ENCODE peak calls at places on chromosomes 13 and 19, in six cellular contexts. One of them, this sample, is unnamed.

GRCh38 chr19:41746593-41747227 is 8.6 kb upstream of the CEACAM6 start:
- DNase-seq in mesendoderm: peak; percentile 60
- DNase-seq in mesenchymal stem cell: no peak
- DNase-seq in H9: peak; percentile 64
- DNase-seq in H1: peak; percentile 46
- DNase-seq in neuronal stem cell: peak; percentile 3
- DNase-seq in this sample: peak; percentile 39

GRCh38 chr19:16095071-16095571 is 16.6 kb upstream of the RAB8A start:
- DNase-seq in H9: no peak
- DNase-seq in mesendoderm: no peak
- DNase-seq in mesenchymal stem cell: no peak
- DNase-seq in H1: no peak
- DNase-seq in neuronal stem cell: no peak
- DNase-seq in this sample: no peak

GRCh38 chr13:48783181-48783630 is 129.5 kb downstream of the CYSLTR2 start:
- DNase-seq in H1: no peak
- DNase-seq in mesenchymal stem cell: peak; percentile 99
- DNase-seq in mesendoderm: no peak
- DNase-seq in neuronal stem cell: no peak
- DNase-seq in H9: no peak
- DNase-seq in this sample: peak; percentile 100

GRCh38 chr19:35262101-35262761 is 6.5 kb upstream of the USF2 start:
- DNase-seq in neuronal stem cell: no peak
- DNase-seq in H9: peak; percentile 23
- DNase-seq in mesendoderm: no peak
- DNase-seq in mesenchymal stem cell: no peak
- DNase-seq in H1: no peak
- DNase-seq in this sample: no peak

GRCh38 chr13:53411443-53411842 is 382.8 kb downstream of the OLFM4 start:
- DNase-seq in H1: no peak
- DNase-seq in mesendoderm: peak; percentile 31
- DNase-seq in mesenchymal stem cell: no peak
- DNase-seq in neuronal stem cell: no peak
- DNase-seq in H9: no peak
- DNase-seq in this sample: no peak

GRCh38 chr19:42323473-42323851 is 2.0 kb upstream of the MEGF8 start:
- DNase-seq in mesenchymal stem cell: no peak
- DNase-seq in H1: peak; percentile 82
- DNase-seq in mesendoderm: peak; percentile 75
- DNase-seq in H9: peak; percentile 90
- DNase-seq in neuronal stem cell: no peak
- DNase-seq in this sample: no peak

GRCh38 chr13:74070065-74070464 is 64.1 kb downstream of the KLF12 start:
- DNase-seq in mesendoderm: no peak
- DNase-seq in neuronal stem cell: no peak
- DNase-seq in mesenchymal stem cell: no peak
- DNase-seq in H9: no peak
- DNase-seq in H1: no peak
- DNase-seq in this sample: no peak

GRCh38 chr19:4390017-4390861 is 10.1 kb downstream of the SH3GL1 start:
- DNase-seq in mesenchymal stem cell: peak; percentile 67
- DNase-seq in mesendoderm: peak; percentile 96
- DNase-seq in neuronal stem cell: no peak
- DNase-seq in H9: peak; percentile 82
- DNase-seq in H1: no peak
- DNase-seq in this sample: peak; percentile 56

GRCh38 chr13:73273737-73274136 is 214.9 kb downstream of the KLF5 start:
- DNase-seq in H9: no peak
- DNase-seq in mesenchymal stem cell: peak; percentile 59
- DNase-seq in mesendoderm: no peak
- DNase-seq in H1: no peak
- DNase-seq in neuronal stem cell: no peak
- DNase-seq in this sample: peak; percentile 89

GRCh38 chr13:67792151-67792665 is 562.1 kb upstream of the PCDH9 start:
- DNase-seq in H1: no peak
- DNase-seq in H9: no peak
- DNase-seq in mesendoderm: peak; percentile 63
- DNase-seq in mesenchymal stem cell: no peak
- DNase-seq in neuronal stem cell: no peak
- DNase-seq in this sample: no peak

GRCh38 chr13:48715977-48716376 is 62.2 kb downstream of the CYSLTR2 start:
- DNase-seq in mesenchymal stem cell: no peak
- DNase-seq in mesendoderm: peak; percentile 50
- DNase-seq in neuronal stem cell: no peak
- DNase-seq in H1: no peak
- DNase-seq in H9: no peak
- DNase-seq in this sample: no peak

GRCh38 chr19:33621811-33622504 is at the start of gene CHST8:
- DNase-seq in neuronal stem cell: peak; percentile 73
- DNase-seq in H9: peak; percentile 82
- DNase-seq in H1: peak; percentile 86
- DNase-seq in mesenchymal stem cell: no peak
- DNase-seq in mesendoderm: peak; percentile 74
- DNase-seq in this sample: no peak

GRCh38 chr19:29562299-29563297 is 36.8 kb downstream of the VSTM2B start:
- DNase-seq in mesenchymal stem cell: no peak
- DNase-seq in H1: peak; percentile 33
- DNase-seq in mesendoderm: no peak
- DNase-seq in neuronal stem cell: no peak
- DNase-seq in H9: no peak
- DNase-seq in this sample: no peak

GRCh38 chr13:68168448-68168847 is 938.3 kb upstream of the PCDH9 start:
- DNase-seq in mesenchymal stem cell: no peak
- DNase-seq in H9: no peak
- DNase-seq in neuronal stem cell: no peak
- DNase-seq in mesendoderm: no peak
- DNase-seq in H1: no peak
- DNase-seq in this sample: no peak

GRCh38 chr13:51118809-51119431 is 7.8 kb upstream of the C13orf42 start:
- DNase-seq in neuronal stem cell: no peak
- DNase-seq in mesenchymal stem cell: no peak
- DNase-seq in H1: no peak
- DNase-seq in mesendoderm: no peak
- DNase-seq in H9: no peak
- DNase-seq in this sample: no peak

GRCh38 chr19:45492627-45493470 is 4.0 kb downstream of the RTN2 start:
- DNase-seq in mesenchymal stem cell: peak; percentile 90
- DNase-seq in mesendoderm: peak; percentile 91
- DNase-seq in neuronal stem cell: no peak
- DNase-seq in H1: peak; percentile 89
- DNase-seq in H9: peak; percentile 94
- DNase-seq in this sample: peak; percentile 80

GRCh38 chr19:55112781-55113569 is 4.5 kb downstream of the PPP1R12C start:
- DNase-seq in mesendoderm: peak; percentile 52
- DNase-seq in H1: no peak
- DNase-seq in H9: peak; percentile 66
- DNase-seq in neuronal stem cell: no peak
- DNase-seq in mesenchymal stem cell: no peak
- DNase-seq in this sample: no peak

GRCh38 chr13:112261924-112262323 is 114.2 kb upstream of the SPACA7 start:
- DNase-seq in H1: no peak
- DNase-seq in mesendoderm: no peak
- DNase-seq in H9: no peak
- DNase-seq in neuronal stem cell: no peak
- DNase-seq in mesenchymal stem cell: no peak
- DNase-seq in this sample: no peak

GRCh38 chr13:21929400-21929799 is 258.5 kb downstream of the FGF9 start:
- DNase-seq in mesendoderm: peak; percentile 57
- DNase-seq in H9: peak; percentile 40
- DNase-seq in neuronal stem cell: no peak
- DNase-seq in H1: no peak
- DNase-seq in mesenchymal stem cell: no peak
- DNase-seq in this sample: no peak

GRCh38 chr13:20475927-20476691 is 49.5 kb downstream of the CRYL1 start:
- DNase-seq in mesenchymal stem cell: no peak
- DNase-seq in mesendoderm: peak; percentile 21
- DNase-seq in H1: no peak
- DNase-seq in H9: no peak
- DNase-seq in neuronal stem cell: no peak
- DNase-seq in this sample: no peak

GRCh38 chr19:10500247-10500592 is 2.9 kb downstream of the KEAP1 start:
- DNase-seq in mesendoderm: no peak
- DNase-seq in H1: no peak
- DNase-seq in neuronal stem cell: no peak
- DNase-seq in mesenchymal stem cell: no peak
- DNase-seq in H9: no peak
- DNase-seq in this sample: no peak

GRCh38 chr13:62483774-62484173 is 1068.1 kb upstream of the PCDH20 start:
- DNase-seq in mesenchymal stem cell: no peak
- DNase-seq in H1: no peak
- DNase-seq in H9: no peak
- DNase-seq in mesendoderm: peak; percentile 93
- DNase-seq in neuronal stem cell: no peak
- DNase-seq in this sample: peak; percentile 7

GRCh38 chr13:91922969-91923592 is 524.7 kb downstream of the GPC5 start:
- DNase-seq in H9: no peak
- DNase-seq in mesenchymal stem cell: no peak
- DNase-seq in mesendoderm: peak; percentile 51
- DNase-seq in neuronal stem cell: no peak
- DNase-seq in H1: no peak
- DNase-seq in this sample: no peak

DNA sequence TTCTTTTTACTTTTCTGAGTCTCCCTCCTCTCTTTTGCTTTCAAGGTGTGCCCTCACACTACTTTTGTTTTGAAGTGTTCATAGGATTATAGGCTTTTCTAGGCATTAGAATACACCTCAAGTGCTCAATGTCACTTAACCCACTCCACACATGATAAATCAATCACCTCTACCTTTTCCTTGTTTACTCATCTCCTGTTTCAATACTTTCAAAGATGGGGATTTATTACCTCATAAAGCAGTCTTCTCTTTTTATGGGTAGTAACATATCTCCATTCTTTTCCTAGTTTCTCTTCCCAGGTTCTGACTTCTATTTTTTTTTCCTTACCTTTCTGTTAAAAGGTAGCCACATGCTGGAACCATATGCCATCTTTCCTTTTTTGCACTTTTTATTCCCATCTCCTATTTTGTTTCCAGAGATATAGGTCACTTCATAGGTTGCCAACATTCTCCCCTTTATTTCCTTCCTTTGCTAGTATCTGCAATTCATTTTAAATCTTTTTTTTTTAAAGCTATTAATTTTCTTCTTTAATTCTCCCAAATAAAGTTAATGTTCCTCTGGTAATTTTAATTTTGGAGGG is 137.6 kb upstream of the SLC10A2 start:
- DNase-seq in mesenchymal stem cell: no peak
- DNase-seq in H9: no peak
- DNase-seq in mesendoderm: no peak
- DNase-seq in neuronal stem cell: no peak
- DNase-seq in H1: no peak
- DNase-seq in this sample: no peak
- H3K4ac ChIP-seq in mesenchymal stem cell: no peak overlapping the region
- H3K4ac ChIP-seq in H9: no peak overlapping the region
- H3K4ac ChIP-seq in mesendoderm: no peak overlapping the region
- H3K4ac ChIP-seq in neuronal stem cell: no peak overlapping the region
- H3K4ac ChIP-seq in H1: no peak overlapping the region
- H3K4ac ChIP-seq in this sample: no peak overlapping the region

GRCh38 chr19:7637374-7638256 is 705 bp downstream of the STXBP2 start:
- DNase-seq in mesendoderm: no peak
- DNase-seq in H9: no peak
- DNase-seq in H1: no peak
- DNase-seq in neuronal stem cell: no peak
- DNase-seq in mesenchymal stem cell: peak; percentile 16
- DNase-seq in this sample: no peak
- H3K4ac ChIP-seq in mesendoderm: peak overlapping the region; percentile 71
- H3K4ac ChIP-seq in H9: no peak overlapping the region
- H3K4ac ChIP-seq in H1: peak overlapping the region; percentile 69
- H3K4ac ChIP-seq in neuronal stem cell: peak overlapping the region; percentile 37
- H3K4ac ChIP-seq in mesenchymal stem cell: peak overlapping the region; percentile 28
- H3K4ac ChIP-seq in this sample: no peak overlapping the region

DNA sequence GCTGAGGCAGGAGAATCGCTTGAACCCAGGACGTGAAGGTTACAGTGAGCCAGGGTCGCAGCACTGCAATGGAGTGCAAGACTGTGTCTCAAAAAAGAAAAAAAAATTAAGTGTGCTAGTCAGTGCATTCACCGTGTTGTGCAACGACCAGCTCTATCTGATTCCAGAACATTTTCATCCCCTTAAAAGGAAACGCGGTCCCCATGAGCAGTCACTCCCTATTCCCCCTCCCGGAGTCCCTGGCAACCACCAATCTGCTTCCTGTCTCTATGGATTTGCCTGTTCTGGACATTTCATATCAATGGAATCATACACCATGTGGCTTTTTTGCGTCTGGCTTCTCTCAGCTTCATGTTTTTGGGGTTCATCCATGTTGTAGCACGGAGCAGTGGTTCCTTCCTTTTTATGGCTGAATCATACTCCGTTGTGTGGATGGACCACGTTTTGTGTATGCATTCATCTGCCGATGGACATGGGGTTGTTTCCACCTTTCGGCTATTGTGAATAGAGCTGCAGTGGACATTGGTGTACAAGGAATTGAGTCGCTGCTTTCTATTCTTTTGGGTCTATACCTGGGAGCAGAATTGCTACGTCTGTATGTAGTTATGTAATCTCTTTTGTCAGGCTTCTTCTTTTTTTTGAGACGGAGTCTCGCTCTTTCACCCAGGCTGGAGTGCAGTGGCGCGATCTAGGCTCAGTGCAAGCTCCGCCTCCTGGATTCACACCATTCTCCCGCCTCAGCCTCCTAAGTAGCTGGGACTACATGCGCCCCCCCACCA is 19.8 kb downstream of the MYO9B start:
- DNase-seq in mesendoderm: no peak
- DNase-seq in H1: no peak
- DNase-seq in neuronal stem cell: no peak
- DNase-seq in H9: no peak
- DNase-seq in mesenchymal stem cell: peak; percentile 91
- DNase-seq in this sample: peak; percentile 35
- H3K4ac ChIP-seq in mesendoderm: no peak overlapping the region
- H3K4ac ChIP-seq in H1: no peak overlapping the region
- H3K4ac ChIP-seq in neuronal stem cell: no peak overlapping the region
- H3K4ac ChIP-seq in H9: no peak overlapping the region
- H3K4ac ChIP-seq in mesenchymal stem cell: no peak overlapping the region
- H3K4ac ChIP-seq in this sample: peak overlapping the region; percentile 54

DNA sequence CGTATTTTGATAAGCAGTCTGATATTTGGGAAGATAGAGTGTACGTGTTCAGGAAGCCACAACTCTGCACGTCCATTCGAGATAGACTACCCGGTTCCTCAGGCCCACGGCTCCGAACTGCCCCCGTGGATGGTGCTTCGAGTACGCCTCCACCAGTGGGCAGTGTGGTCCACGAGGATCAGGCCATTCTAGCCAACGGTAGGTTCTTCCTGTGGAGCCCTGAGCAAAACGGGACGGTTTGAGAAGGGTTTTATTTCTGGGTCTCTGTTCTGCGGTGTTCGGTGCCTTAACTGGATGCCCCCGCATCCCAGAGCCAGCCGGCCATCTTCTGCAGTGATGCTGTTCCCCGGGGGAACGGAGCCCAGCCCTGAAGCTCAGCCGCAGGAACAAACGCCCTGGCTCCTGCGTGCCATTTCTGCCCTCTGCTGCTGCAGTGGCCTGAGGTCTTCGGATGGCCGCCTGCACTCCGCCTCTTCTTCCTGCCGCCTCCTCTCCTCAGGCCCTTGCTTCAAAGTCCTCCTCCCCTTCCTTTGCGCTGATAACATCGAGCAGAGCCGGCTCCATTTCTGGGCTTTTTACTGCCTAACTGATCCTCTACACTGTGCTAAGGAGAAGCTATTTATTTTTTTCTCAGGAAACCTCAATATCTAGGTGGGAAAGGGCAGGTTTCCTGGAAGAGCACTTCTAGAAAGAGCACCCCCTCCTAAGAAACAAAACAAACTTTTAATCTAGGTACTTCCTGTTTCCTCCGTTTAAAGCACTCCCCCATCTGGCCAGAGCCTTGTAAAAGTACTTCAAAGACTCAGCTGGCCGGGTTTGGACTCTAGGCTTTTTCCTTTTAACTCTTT is 36.2 kb upstream of the SLC46A3 start:
- DNase-seq in neuronal stem cell: no peak
- DNase-seq in mesendoderm: peak; percentile 77
- DNase-seq in H1: peak; percentile 57
- DNase-seq in mesenchymal stem cell: peak; percentile 47
- DNase-seq in H9: peak; percentile 67
- DNase-seq in this sample: peak; percentile 13
- H3K4ac ChIP-seq in neuronal stem cell: no peak overlapping the region
- H3K4ac ChIP-seq in mesendoderm: peak overlapping the region; percentile 74
- H3K4ac ChIP-seq in H1: no peak overlapping the region
- H3K4ac ChIP-seq in mesenchymal stem cell: peak overlapping the region; percentile 89
- H3K4ac ChIP-seq in H9: no peak overlapping the region
- H3K4ac ChIP-seq in this sample: peak overlapping the region; percentile 96

This sample was measured in IMR-90.